ENCODE peak calls at places on chromosome 14, in nine cellular contexts. One of them, this sample, is unnamed.

GRCh38 chr14:36583242-36584166 is 1.1 kb upstream of the NKX2-8 start:
- DNase-seq in colonic mucosa: no peak
- DNase-seq in Panc1: no peak
- DNase-seq in thoracic aorta: no peak
- DNase-seq in astrocyte: no peak
- DNase-seq in stomach: no peak
- DNase-seq in PC-3: no peak
- DNase-seq in H1: peak
- DNase-seq in RWPE1: no peak
- DNase-seq in this sample: no peak

GRCh38 chr14:69518341-69519101 is 34.0 kb downstream of the PLEKHD1 start:
- DNase-seq in colonic mucosa: no peak
- DNase-seq in Panc1: no peak
- DNase-seq in thoracic aorta: no peak
- DNase-seq in astrocyte: no peak
- DNase-seq in stomach: no peak
- DNase-seq in PC-3: no peak
- DNase-seq in H1: no peak
- DNase-seq in RWPE1: no peak
- DNase-seq in this sample: no peak

GRCh38 chr14:52314521-52315354 is 626 bp downstream of the PTGER2 start:
- DNase-seq in colonic mucosa: peak
- DNase-seq in Panc1: no peak
- DNase-seq in thoracic aorta: no peak
- DNase-seq in astrocyte: no peak
- DNase-seq in stomach: peak
- DNase-seq in PC-3: no peak
- DNase-seq in H1: peak
- DNase-seq in RWPE1: peak
- DNase-seq in this sample: peak

GRCh38 chr14:33568935-33569579 is 381.8 kb downstream of the EGLN3 start:
- DNase-seq in colonic mucosa: no peak
- DNase-seq in Panc1: no peak
- DNase-seq in thoracic aorta: no peak
- DNase-seq in astrocyte: peak
- DNase-seq in stomach: no peak
- DNase-seq in PC-3: peak
- DNase-seq in H1: no peak
- DNase-seq in RWPE1: peak
- DNase-seq in this sample: no peak

GRCh38 chr14:59358105-59358504 is 107.1 kb downstream of the GPR135 start:
- DNase-seq in colonic mucosa: no peak
- DNase-seq in Panc1: no peak
- DNase-seq in thoracic aorta: peak
- DNase-seq in astrocyte: peak
- DNase-seq in stomach: no peak
- DNase-seq in PC-3: peak
- DNase-seq in H1: no peak
- DNase-seq in RWPE1: peak
- DNase-seq in this sample: no peak

GRCh38 chr14:34888186-34888585 is 13.0 kb upstream of the BAZ1A start:
- DNase-seq in colonic mucosa: no peak
- DNase-seq in Panc1: no peak
- DNase-seq in thoracic aorta: no peak
- DNase-seq in astrocyte: no peak
- DNase-seq in stomach: no peak
- DNase-seq in PC-3: no peak
- DNase-seq in H1: no peak
- DNase-seq in RWPE1: no peak
- DNase-seq in this sample: no peak

GRCh38 chr14:60233251-60233650 is 15.8 kb upstream of the PPM1A start:
- DNase-seq in colonic mucosa: no peak
- DNase-seq in Panc1: no peak
- DNase-seq in thoracic aorta: no peak
- DNase-seq in astrocyte: no peak
- DNase-seq in stomach: no peak
- DNase-seq in PC-3: peak
- DNase-seq in H1: no peak
- DNase-seq in RWPE1: no peak
- DNase-seq in this sample: no peak

GRCh38 chr14:103562385-103563088 is at the start of the genes BAG5 and COA8:
- DNase-seq in colonic mucosa: peak
- DNase-seq in Panc1: no peak
- DNase-seq in thoracic aorta: no peak
- DNase-seq in astrocyte: peak
- DNase-seq in stomach: peak
- DNase-seq in PC-3: peak
- DNase-seq in H1: peak
- DNase-seq in RWPE1: peak
- DNase-seq in this sample: peak

GRCh38 chr14:35404246-35404495 is 378 bp downstream of the NFKBIA start:
- DNase-seq in colonic mucosa: no peak
- DNase-seq in Panc1: no peak
- DNase-seq in thoracic aorta: no peak
- DNase-seq in astrocyte: no peak
- DNase-seq in stomach: no peak
- DNase-seq in PC-3: no peak
- DNase-seq in H1: no peak
- DNase-seq in RWPE1: no peak
- DNase-seq in this sample: no peak

GRCh38 chr14:41636492-41637392 is 30.1 kb downstream of the LRFN5 start:
- DNase-seq in colonic mucosa: no peak
- DNase-seq in Panc1: no peak
- DNase-seq in thoracic aorta: no peak
- DNase-seq in astrocyte: peak
- DNase-seq in stomach: no peak
- DNase-seq in PC-3: peak
- DNase-seq in H1: no peak
- DNase-seq in RWPE1: no peak
- DNase-seq in this sample: no peak

GRCh38 chr14:65961004-65961403 is 525.2 kb upstream of the CCDC196 start:
- DNase-seq in colonic mucosa: peak
- DNase-seq in Panc1: peak
- DNase-seq in thoracic aorta: no peak
- DNase-seq in astrocyte: peak
- DNase-seq in stomach: peak
- DNase-seq in PC-3: peak
- DNase-seq in H1: peak
- DNase-seq in RWPE1: no peak
- DNase-seq in this sample: no peak

GRCh38 chr14:70563869-70564268 is 29.1 kb upstream of the ADAM20 start:
- DNase-seq in colonic mucosa: no peak
- DNase-seq in Panc1: no peak
- DNase-seq in thoracic aorta: no peak
- DNase-seq in astrocyte: no peak
- DNase-seq in stomach: no peak
- DNase-seq in PC-3: no peak
- DNase-seq in H1: no peak
- DNase-seq in RWPE1: no peak
- DNase-seq in this sample: no peak

GRCh38 chr14:65164068-65164824 is 61.9 kb upstream of the MAX start:
- DNase-seq in colonic mucosa: peak
- DNase-seq in Panc1: no peak
- DNase-seq in thoracic aorta: no peak
- DNase-seq in astrocyte: no peak
- DNase-seq in stomach: no peak
- DNase-seq in PC-3: peak
- DNase-seq in H1: no peak
- DNase-seq in RWPE1: peak
- DNase-seq in this sample: no peak

GRCh38 chr14:31950760-31951637 is 126.1 kb upstream of the ARHGAP5 start:
- DNase-seq in colonic mucosa: peak
- DNase-seq in Panc1: no peak
- DNase-seq in thoracic aorta: no peak
- DNase-seq in astrocyte: peak
- DNase-seq in stomach: peak
- DNase-seq in PC-3: peak
- DNase-seq in H1: peak
- DNase-seq in RWPE1: peak
- DNase-seq in this sample: peak

GRCh38 chr14:99579077-99579836 is 24.8 kb downstream of the CCDC85C start:
- DNase-seq in colonic mucosa: peak
- DNase-seq in Panc1: no peak
- DNase-seq in thoracic aorta: no peak
- DNase-seq in astrocyte: no peak
- DNase-seq in stomach: peak
- DNase-seq in PC-3: peak
- DNase-seq in H1: no peak
- DNase-seq in RWPE1: no peak
- DNase-seq in this sample: no peak

GRCh38 chr14:62117010-62117717 is 354.9 kb downstream of the SNAPC1 start:
- DNase-seq in colonic mucosa: peak
- DNase-seq in Panc1: no peak
- DNase-seq in thoracic aorta: no peak
- DNase-seq in astrocyte: peak
- DNase-seq in stomach: peak
- DNase-seq in PC-3: no peak
- DNase-seq in H1: peak
- DNase-seq in RWPE1: peak
- DNase-seq in this sample: peak

GRCh38 chr14:93081875-93082570 is 33.7 kb downstream of the ITPK1 start:
- DNase-seq in colonic mucosa: no peak
- DNase-seq in Panc1: no peak
- DNase-seq in thoracic aorta: no peak
- DNase-seq in astrocyte: no peak
- DNase-seq in stomach: no peak
- DNase-seq in PC-3: no peak
- DNase-seq in H1: no peak
- DNase-seq in RWPE1: no peak
- DNase-seq in this sample: peak

GRCh38 chr14:99374964-99375363 is 103.0 kb upstream of the BCL11B start:
- DNase-seq in colonic mucosa: no peak
- DNase-seq in Panc1: no peak
- DNase-seq in thoracic aorta: no peak
- DNase-seq in astrocyte: no peak
- DNase-seq in stomach: no peak
- DNase-seq in PC-3: no peak
- DNase-seq in H1: no peak
- DNase-seq in RWPE1: no peak
- DNase-seq in this sample: no peak

GRCh38 chr14:54599932-54600331 is 33.0 kb downstream of the SAMD4A start:
- DNase-seq in colonic mucosa: no peak
- DNase-seq in Panc1: no peak
- DNase-seq in thoracic aorta: no peak
- DNase-seq in astrocyte: peak
- DNase-seq in stomach: no peak
- DNase-seq in PC-3: peak
- DNase-seq in H1: no peak
- DNase-seq in RWPE1: no peak
- DNase-seq in this sample: no peak

GRCh38 chr14:91138511-91139359 is 24.9 kb downstream of the DGLUCY start:
- DNase-seq in colonic mucosa: peak
- DNase-seq in Panc1: no peak
- DNase-seq in thoracic aorta: no peak
- DNase-seq in astrocyte: no peak
- DNase-seq in stomach: no peak
- DNase-seq in PC-3: peak
- DNase-seq in H1: peak
- DNase-seq in RWPE1: peak
- DNase-seq in this sample: no peak

GRCh38 chr14:51097287-51097686 is 2.4 kb upstream of the TRIM9 start:
- DNase-seq in colonic mucosa: no peak
- DNase-seq in Panc1: no peak
- DNase-seq in thoracic aorta: no peak
- DNase-seq in astrocyte: no peak
- DNase-seq in stomach: no peak
- DNase-seq in PC-3: peak
- DNase-seq in H1: no peak
- DNase-seq in RWPE1: no peak
- DNase-seq in this sample: no peak

GRCh38 chr14:103067231-103067954 is 10.0 kb upstream of the CDC42BPB start:
- DNase-seq in colonic mucosa: peak
- DNase-seq in Panc1: no peak
- DNase-seq in thoracic aorta: no peak
- DNase-seq in astrocyte: peak
- DNase-seq in stomach: no peak
- DNase-seq in PC-3: peak
- DNase-seq in H1: no peak
- DNase-seq in RWPE1: peak
- DNase-seq in this sample: peak

GRCh38 chr14:31935406-31935805 is 141.7 kb upstream of the ARHGAP5 start:
- DNase-seq in colonic mucosa: no peak
- DNase-seq in Panc1: no peak
- DNase-seq in thoracic aorta: no peak
- DNase-seq in astrocyte: no peak
- DNase-seq in stomach: no peak
- DNase-seq in PC-3: no peak
- DNase-seq in H1: no peak
- DNase-seq in RWPE1: no peak
- DNase-seq in this sample: no peak

GRCh38 chr14:87896393-87897380 is 96.3 kb downstream of the GALC start:
- DNase-seq in colonic mucosa: no peak
- DNase-seq in Panc1: peak
- DNase-seq in thoracic aorta: no peak
- DNase-seq in astrocyte: peak
- DNase-seq in stomach: no peak
- DNase-seq in PC-3: peak
- DNase-seq in H1: no peak
- DNase-seq in RWPE1: peak
- DNase-seq in this sample: no peak
- TF ChIP-seq CTCF in colonic mucosa: peak
- TF ChIP-seq CTCF in Panc1: peak
- TF ChIP-seq CTCF in thoracic aorta: peak
- TF ChIP-seq CTCF in astrocyte: peak
- TF ChIP-seq CTCF in stomach: peak
- TF ChIP-seq CTCF in PC-3: peak
- TF ChIP-seq CTCF in H1: peak
- TF ChIP-seq CTCF in RWPE1: peak
- TF ChIP-seq CTCF in this sample: peak

GRCh38 chr14:24894583-24895242 is 155.2 kb downstream of the STXBP6 start:
- DNase-seq in colonic mucosa: no peak
- DNase-seq in Panc1: no peak
- DNase-seq in thoracic aorta: no peak
- DNase-seq in astrocyte: no peak
- DNase-seq in stomach: no peak
- DNase-seq in PC-3: no peak
- DNase-seq in H1: no peak
- DNase-seq in RWPE1: no peak
- DNase-seq in this sample: no peak
- H3K27ac ChIP-seq in colonic mucosa: no peak
- H3K27ac ChIP-seq in Panc1: no peak
- H3K27ac ChIP-seq in thoracic aorta: no peak
- H3K27ac ChIP-seq in astrocyte: no peak
- H3K27ac ChIP-seq in stomach: no peak
- H3K27ac ChIP-seq in PC-3: no peak
- H3K27ac ChIP-seq in H1: no peak
- H3K27ac ChIP-seq in RWPE1: no peak
- H3K27ac ChIP-seq in this sample: no peak

GRCh38 chr14:23237772-23238594 is at the start of gene RNF212B:
- DNase-seq in colonic mucosa: peak
- DNase-seq in Panc1: no peak
- DNase-seq in thoracic aorta: peak
- DNase-seq in astrocyte: peak
- DNase-seq in stomach: peak
- DNase-seq in PC-3: peak
- DNase-seq in H1: peak
- DNase-seq in RWPE1: peak
- DNase-seq in this sample: peak
- TF ChIP-seq CTCF in colonic mucosa: no peak
- TF ChIP-seq CTCF in Panc1: no peak
- TF ChIP-seq CTCF in thoracic aorta: no peak
- TF ChIP-seq CTCF in astrocyte: no peak
- TF ChIP-seq CTCF in stomach: no peak
- TF ChIP-seq CTCF in PC-3: no peak
- TF ChIP-seq CTCF in H1: no peak
- TF ChIP-seq CTCF in RWPE1: no peak
- TF ChIP-seq CTCF in this sample: no peak

GRCh38 chr14:97411938-97412612 is 614.9 kb downstream of the VRK1 start:
- DNase-seq in colonic mucosa: no peak
- DNase-seq in Panc1: no peak
- DNase-seq in thoracic aorta: no peak
- DNase-seq in astrocyte: no peak
- DNase-seq in stomach: no peak
- DNase-seq in PC-3: no peak
- DNase-seq in H1: peak
- DNase-seq in RWPE1: no peak
- DNase-seq in this sample: no peak
- H3K27ac ChIP-seq in colonic mucosa: no peak
- H3K27ac ChIP-seq in Panc1: no peak
- H3K27ac ChIP-seq in thoracic aorta: no peak
- H3K27ac ChIP-seq in astrocyte: no peak
- H3K27ac ChIP-seq in stomach: no peak
- H3K27ac ChIP-seq in PC-3: peak
- H3K27ac ChIP-seq in H1: no peak
- H3K27ac ChIP-seq in RWPE1: no peak
- H3K27ac ChIP-seq in this sample: no peak